ENCODE peak calls at places on chromosomes 2 and 18, in nine cellular contexts. Y is colonic mucosa, U is adrenal gland, O is OCI-LY7, D is trophoblast cell, A is SK-N-SH, G is SJSA1, X is fibroblast of mammary gland, F is psoas muscle. T is an unnamed sample.

GRCh38 chr2:26344581-26345283 is 1.2 kb upstream of the SELENOI start:
- DNase-seq in G (no peak), O (no peak), A (no peak), D (peak; percentile 89), U (peak; percentile 36), Y (peak; percentile 36), X (peak; percentile 55), F (no peak), T (no peak)

GRCh38 chr2:73566288-73566878 is 75.8 kb downstream of the NAT8 start:
- DNase-seq in A (no peak), O (no peak), F (no peak), X (no peak), D (no peak), U (no peak), Y (no peak), G (no peak), T (no peak)

GRCh38 chr18:21820035-21820810 is 79.6 kb downstream of the MIB1 start:
- DNase-seq in G (no peak), Y (no peak), D (no peak), X (peak; percentile 47), O (peak; percentile 19), A (peak; percentile 33), U (no peak), F (no peak), T (no peak)

GRCh38 chr2:28471214-28471613 is 24.6 kb upstream of the PLB1 start:
- DNase-seq in A (no peak), D (no peak), G (no peak), Y (no peak), O (no peak), U (peak; percentile 29), X (no peak), F (no peak), T (no peak)

GRCh38 chr2:54274781-54275242 is 18.8 kb upstream of the TSPYL6 start:
- DNase-seq in D (no peak), G (no peak), X (peak; percentile 59), O (peak; percentile 33), Y (no peak), A (no peak), F (no peak), U (no peak), T (no peak)

GRCh38 chr2:164764996-164765395 is 76.6 kb downstream of the COBLL1 start:
- DNase-seq in F (no peak), A (no peak), O (no peak), U (no peak), D (no peak), Y (no peak), G (no peak), X (peak; percentile 48), T (no peak)

GRCh38 chr2:37523861-37524362 is 147.5 kb downstream of the CDC42EP3 start:
- DNase-seq in O (no peak), G (no peak), D (no peak), Y (peak; percentile 27), F (no peak), X (peak; percentile 84), U (peak; percentile 54), A (no peak), T (no peak)

GRCh38 chr2:130818809-130819208 is 17.9 kb upstream of the ARHGEF4 start:
- DNase-seq in Y (no peak), F (peak; percentile 25), O (no peak), A (no peak), U (no peak), X (no peak), G (no peak), D (no peak), T (no peak)

GRCh38 chr18:3499498-3499897 is 49.5 kb downstream of the TGIF1 start:
- DNase-seq in O (no peak), X (no peak), G (no peak), Y (no peak), A (peak; percentile 55), F (no peak), D (no peak), U (no peak), T (no peak)
- H3K4me3 ChIP-seq in O (peak overlapping the region; percentile 74), X (peak overlapping the region; percentile 36), G (peak overlapping the region; percentile 32), Y (peak overlapping the region; percentile 41), A (peak overlapping the region; percentile 51), F (peak overlapping the region; percentile 63), D (no peak overlapping the region), U (no peak overlapping the region), T (peak overlapping the region; percentile 23)

GRCh38 chr18:22974707-22975106 is 41.6 kb downstream of the RBBP8 start:
- DNase-seq in U (no peak), O (no peak), G (no peak), D (no peak), X (no peak), F (no peak), Y (no peak), A (no peak), T (no peak)

GRCh38 chr18:22980394-22980793 is 47.3 kb downstream of the RBBP8 start:
- DNase-seq in X (no peak), O (no peak), A (no peak), F (no peak), G (no peak), U (no peak), Y (no peak), D (no peak), T (no peak)

GRCh38 chr18:22981274-22982133 is 48.4 kb downstream of the RBBP8 start:
- DNase-seq in Y (no peak), F (no peak), U (no peak), A (no peak), X (no peak), G (no peak), D (no peak), O (no peak), T (no peak)

GRCh38 chr18:22975508-22975907 is 42.4 kb downstream of the RBBP8 start:
- DNase-seq in U (no peak), D (no peak), A (no peak), G (no peak), F (no peak), X (no peak), O (no peak), Y (no peak), T (no peak)

DNA sequence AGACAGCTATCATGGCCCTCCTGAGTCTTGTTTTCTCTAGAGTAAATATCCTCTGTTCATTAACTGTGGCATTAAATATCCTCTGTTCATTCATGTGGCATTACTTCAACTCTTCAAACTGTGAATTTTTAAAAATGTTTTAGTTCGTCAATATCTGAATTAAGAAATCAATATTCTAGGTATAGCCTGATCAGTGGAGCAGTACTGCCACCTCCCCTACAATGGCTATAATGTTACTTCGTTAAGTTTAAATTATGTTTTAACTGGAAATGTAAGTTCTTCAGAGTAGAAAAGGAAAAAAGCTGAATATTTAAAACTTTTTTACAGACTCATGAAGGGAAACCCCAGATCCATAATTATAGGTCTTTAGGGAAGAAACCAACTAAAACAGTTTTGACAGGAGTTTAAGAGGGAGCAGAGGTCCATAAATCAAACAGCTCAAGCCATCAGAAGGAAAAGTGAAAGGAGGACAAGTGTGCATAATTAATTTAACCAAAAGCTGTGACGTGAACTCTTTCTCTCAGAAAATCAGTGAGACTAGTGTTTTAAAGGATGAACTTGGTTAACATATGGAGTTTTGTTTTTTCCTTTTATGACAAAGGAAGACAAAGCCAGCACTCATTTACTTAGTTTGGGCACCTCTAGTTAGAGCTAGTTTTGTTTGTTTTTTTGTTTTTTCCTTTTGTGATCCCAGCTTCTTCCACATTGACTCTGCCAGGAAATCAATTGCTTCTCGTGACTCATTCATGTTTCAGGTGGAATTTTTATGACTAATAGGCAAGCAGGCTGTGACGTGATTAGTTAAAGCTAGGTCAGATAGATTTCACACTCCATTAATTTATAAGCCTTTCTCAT is 44.9 kb downstream of the RBBP8 start:
- DNase-seq in U (peak; percentile 19), A (no peak), G (no peak), Y (no peak), O (no peak), X (peak; percentile 91), F (no peak), D (no peak), T (peak; percentile 48)
- H3K4me3 ChIP-seq in U (no peak overlapping the region), A (peak overlapping the region; percentile 21), G (no peak overlapping the region), Y (no peak overlapping the region), O (no peak overlapping the region), X (no peak overlapping the region), F (no peak overlapping the region), D (no peak overlapping the region), T (peak overlapping the region; percentile 64)

GRCh38 chr2:172438741-172439508 is 11.5 kb downstream of the ITGA6 start:
- DNase-seq in D (no peak), O (no peak), U (no peak), A (no peak), G (no peak), Y (peak; percentile 80), F (no peak), X (peak; percentile 37), T (no peak)

GRCh38 chr2:172438064-172438421 is 10.7 kb downstream of the ITGA6 start:
- DNase-seq in G (no peak), X (peak; percentile 35), Y (no peak), O (no peak), F (no peak), D (peak; percentile 40), U (no peak), A (no peak), T (no peak)

GRCh38 chr2:172439509-172439860 is 12.1 kb downstream of the ITGA6 start:
- DNase-seq in F (no peak), D (no peak), Y (no peak), A (no peak), G (no peak), U (no peak), X (no peak), O (no peak), T (no peak)

GRCh38 chr2:172436889-172437288 is 9.5 kb downstream of the ITGA6 start:
- DNase-seq in Y (no peak), A (no peak), O (no peak), G (no peak), D (peak; percentile 44), X (no peak), F (no peak), U (no peak), T (peak; percentile 91)

DNA sequence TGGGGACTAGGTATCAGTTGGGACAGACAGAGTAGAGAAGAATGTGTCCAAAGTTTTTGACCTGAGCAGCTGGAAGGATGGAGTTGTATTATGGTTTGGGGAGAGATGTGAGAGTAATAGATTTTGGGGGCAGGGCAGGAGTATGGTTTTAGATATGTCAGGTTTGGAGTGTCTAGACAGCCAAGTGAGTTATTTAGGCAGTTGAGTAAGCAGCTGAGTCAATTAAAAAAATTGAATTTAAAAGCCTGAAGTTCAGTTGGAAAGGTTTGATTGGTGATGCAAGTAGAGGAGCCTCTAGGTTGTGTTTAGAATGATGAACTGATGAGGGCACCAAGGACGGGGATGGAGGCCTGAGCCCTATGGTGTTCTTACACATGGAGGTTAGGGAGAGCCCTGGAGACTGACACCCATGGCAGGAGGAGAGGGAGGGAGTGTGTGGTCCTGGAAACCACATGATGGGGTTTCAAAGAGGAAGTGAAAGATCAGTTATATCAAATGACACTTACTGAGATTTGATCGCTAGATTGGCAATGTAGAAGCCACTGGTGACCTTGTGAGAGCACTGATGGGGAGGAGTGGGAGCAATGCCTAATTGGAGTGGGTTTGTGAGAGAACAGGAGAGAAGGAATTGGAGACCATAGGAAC is 10.2 kb downstream of the ITGA6 start:
- DNase-seq in F (no peak), D (no peak), U (no peak), O (peak; percentile 35), X (no peak), A (no peak), G (no peak), Y (no peak), T (no peak)
- H3K4me3 ChIP-seq in F (no peak overlapping the region), D (no peak overlapping the region), U (no peak overlapping the region), O (peak overlapping the region; percentile 36), X (no peak overlapping the region), A (no peak overlapping the region), G (no peak overlapping the region), Y (no peak overlapping the region), T (peak overlapping the region; percentile 50)

GRCh38 chr2:172861163-172861562 is 125.5 kb downstream of the RAPGEF4 start:
- DNase-seq in D (no peak), O (no peak), U (no peak), F (no peak), G (no peak), A (no peak), X (no peak), Y (no peak), T (no peak)

GRCh38 chr2:172861632-172862031 is 126.0 kb downstream of the RAPGEF4 start:
- DNase-seq in D (no peak), U (no peak), A (no peak), G (no peak), F (no peak), Y (no peak), X (no peak), O (no peak), T (no peak)

GRCh38 chr2:172862077-172862476 is 126.4 kb downstream of the RAPGEF4 start:
- DNase-seq in G (no peak), O (no peak), U (no peak), D (no peak), A (no peak), X (no peak), Y (no peak), F (no peak), T (no peak)

GRCh38 chr2:172858473-172858745 is 122.8 kb downstream of the RAPGEF4 start:
- DNase-seq in O (no peak), G (no peak), F (no peak), A (no peak), X (no peak), D (no peak), Y (no peak), U (peak; percentile 76), T (no peak)

GRCh38 chr2:172859821-172860707 is 124.4 kb downstream of the RAPGEF4 start:
- DNase-seq in G (no peak), Y (no peak), D (no peak), U (peak; percentile 64), O (no peak), F (no peak), A (peak; percentile 54), X (no peak), T (no peak)
- H3K4me3 ChIP-seq in G (no peak overlapping the region), Y (no peak overlapping the region), D (no peak overlapping the region), U (no peak overlapping the region), O (no peak overlapping the region), F (no peak overlapping the region), A (peak overlapping the region; percentile 33), X (no peak overlapping the region), T (peak overlapping the region; percentile 4)